ENCODE peak calls at places on chromosomes 4 and X, in ten cellular contexts. S is tibial artery, A is left ventricle myocardium inferior, H is heart left ventricle, Q is cardiac muscle cell, G is lower leg skin, N is A549, Y is uterus, I is AG10803, V is HL-60. R is an unnamed sample.

GRCh38 chr4:78669453-78669852 is 106.7 kb upstream of the BMP2K start:
- DNase-seq in G (no peak), Y (no peak), N (peak; percentile 17), V (no peak), S (no peak), I (no peak), H (no peak), Q (no peak), A (no peak), R (no peak)

GRCh38 chr4:17514865-17515264 is at the start of gene CLRN2:
- DNase-seq in V (no peak), N (no peak), Y (no peak), H (no peak), A (no peak), G (no peak), Q (no peak), S (no peak), I (no peak), R (no peak)

GRCh38 chr4:151950993-151951726 is 190.4 kb upstream of the GATB start:
- DNase-seq in Q (no peak), N (no peak), V (no peak), S (no peak), H (no peak), I (peak; percentile 3), Y (peak; percentile 26), G (no peak), A (no peak), R (no peak)

GRCh38 chr4:21512351-21512750 is 436.2 kb downstream of the KCNIP4 start:
- DNase-seq in A (no peak), S (no peak), N (peak; percentile 0), H (no peak), V (peak; percentile 3), Y (no peak), Q (peak; percentile 73), G (no peak), I (peak; percentile 12), R (no peak)

GRCh38 chr4:42655248-42655647 is 1.7 kb downstream of the ATP8A1 start:
- DNase-seq in Y (no peak), Q (no peak), N (no peak), H (no peak), G (no peak), V (no peak), S (no peak), A (no peak), I (no peak), R (no peak)

GRCh38 chrX:13029341-13029740 is 15.1 kb downstream of the FAM9C start:
- DNase-seq in S (peak; percentile 40), Y (peak; percentile 37), G (no peak), N (peak; percentile 44), H (peak; percentile 77), I (no peak), V (no peak), A (peak; percentile 59), Q (no peak), R (peak; percentile 33)

GRCh38 chr4:108193891-108194672 is 25.4 kb upstream of the LEF1 start:
- DNase-seq in G (no peak), N (no peak), Y (no peak), I (no peak), A (no peak), H (no peak), Q (no peak), V (no peak), S (no peak), R (no peak)

GRCh38 chr4:1683371-1683902 is 676 bp downstream of the FAM53A start:
- DNase-seq in H (no peak), G (peak; percentile 89), N (no peak), Y (peak; percentile 58), A (no peak), S (peak; percentile 50), I (peak; percentile 89), Q (peak; percentile 23), V (no peak), R (peak; percentile 41)

GRCh38 chr4:113784497-113785254 is 23.1 kb upstream of the CAMK2D start:
- DNase-seq in A (no peak), N (no peak), Y (no peak), S (no peak), I (peak; percentile 97), H (no peak), V (no peak), Q (no peak), G (no peak), R (no peak)

GRCh38 chr4:24322517-24322916 is 261.8 kb downstream of the DHX15 start:
- DNase-seq in V (no peak), I (peak; percentile 6), G (no peak), N (no peak), A (no peak), Y (no peak), H (no peak), S (no peak), Q (no peak), R (no peak)

GRCh38 chr4:17526695-17527477 is 11.9 kb downstream of the CLRN2 start:
- DNase-seq in V (no peak), Q (peak; percentile 31), G (no peak), I (no peak), H (peak; percentile 18), S (no peak), Y (no peak), A (no peak), N (no peak), R (no peak)

DNA sequence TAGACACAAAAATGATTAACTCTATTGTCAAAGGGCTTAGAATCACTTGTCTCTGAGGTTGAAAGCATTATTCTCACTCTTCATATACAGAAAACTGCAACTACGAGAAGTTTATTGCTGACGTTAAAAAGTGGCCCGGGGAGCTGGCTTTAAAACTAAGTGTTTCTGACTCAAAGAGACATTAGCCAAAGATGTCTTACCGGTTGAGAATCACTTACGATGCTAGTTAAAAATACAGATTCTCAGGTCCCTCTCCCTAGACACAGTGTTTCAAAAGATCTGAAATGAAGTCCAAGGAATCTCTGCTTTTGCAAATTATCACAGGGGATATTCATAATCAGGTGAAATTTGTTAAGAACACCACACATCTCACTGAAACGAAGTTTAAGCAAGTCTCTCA is 1.2 kb downstream of the GNPDA2 start:
- DNase-seq in V (no peak), N (no peak), G (no peak), S (no peak), I (peak; percentile 15), Q (no peak), Y (no peak), A (no peak), H (no peak), R (no peak)
- H3K4me3 ChIP-seq in V (peak overlapping the region; percentile 53), N (peak overlapping the region; percentile 79), G (no peak overlapping the region), S (peak overlapping the region; percentile 80), I (peak overlapping the region; percentile 83), Q (peak overlapping the region; percentile 48), Y (peak overlapping the region; percentile 94), A (peak overlapping the region; percentile 93), H (peak overlapping the region; percentile 79), R (no peak overlapping the region)

GRCh38 chr4:138910201-138910913 is 105.2 kb upstream of the NOCT start:
- DNase-seq in G (no peak), V (no peak), Q (no peak), N (peak; percentile 31), S (no peak), I (no peak), H (no peak), Y (no peak), A (no peak), R (no peak)

GRCh38 chr4:138909605-138910004 is 106.0 kb upstream of the NOCT start:
- DNase-seq in Q (no peak), S (no peak), Y (no peak), I (no peak), A (no peak), H (no peak), G (no peak), V (no peak), N (no peak), R (no peak)

GRCh38 chr4:138911903-138912713 is 103.5 kb upstream of the NOCT start:
- DNase-seq in V (no peak), A (no peak), G (no peak), Y (no peak), N (peak; percentile 23), H (no peak), S (no peak), I (no peak), Q (no peak), R (no peak)

GRCh38 chr4:138912714-138913340 is 102.8 kb upstream of the NOCT start:
- DNase-seq in Y (no peak), H (no peak), V (no peak), Q (no peak), A (no peak), N (no peak), G (no peak), I (no peak), S (no peak), R (no peak)

DNA sequence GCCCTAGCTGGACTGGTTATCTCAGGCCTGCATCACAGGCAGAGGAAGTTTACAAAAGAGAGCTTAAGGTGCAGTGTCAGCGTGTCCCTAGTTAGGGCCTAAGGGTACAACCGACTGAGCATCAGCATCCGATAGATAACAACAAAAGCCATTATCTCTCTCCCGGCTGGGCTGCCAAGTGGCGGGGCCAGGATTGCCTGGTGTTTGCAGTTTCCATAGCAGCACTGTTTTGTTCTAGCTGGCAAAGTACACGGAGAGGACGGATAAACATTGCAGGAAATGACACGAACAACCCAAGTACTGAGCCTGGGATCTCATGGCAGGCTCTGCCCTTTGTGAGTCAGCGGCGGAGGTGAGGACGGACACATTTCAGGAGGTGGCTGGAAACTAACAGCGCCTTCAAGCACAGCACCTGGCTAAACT is 104.7 kb upstream of the NOCT start:
- DNase-seq in Q (peak; percentile 46), Y (peak; percentile 63), H (peak; percentile 64), G (peak; percentile 92), I (peak; percentile 76), A (peak; percentile 80), V (no peak), S (peak; percentile 76), N (peak; percentile 57), R (peak; percentile 23)
- H3K4me3 ChIP-seq in Q (no peak overlapping the region), Y (no peak overlapping the region), H (no peak overlapping the region), G (no peak overlapping the region), I (no peak overlapping the region), A (peak overlapping the region; percentile 7), V (no peak overlapping the region), S (no peak overlapping the region), N (peak overlapping the region; percentile 27), R (no peak overlapping the region)

DNA sequence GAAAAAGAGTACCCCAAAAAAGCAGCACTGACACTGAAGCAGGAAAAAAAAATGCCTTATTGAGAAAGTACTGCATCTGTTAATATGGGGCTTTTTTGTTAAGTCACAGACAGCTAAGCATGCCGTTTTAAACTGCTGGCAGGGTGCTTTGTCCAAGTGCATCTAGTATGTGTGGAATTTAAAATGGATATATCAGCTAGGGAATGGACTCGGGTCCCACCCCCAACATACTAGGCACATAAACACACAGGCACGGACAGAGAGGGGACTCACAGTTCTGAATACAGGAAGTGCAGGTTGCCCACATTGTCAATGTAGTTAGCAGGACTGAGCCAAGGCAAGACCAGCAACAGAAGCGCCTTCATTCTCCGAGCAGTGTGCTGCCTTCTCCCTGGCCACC is 33.7 kb downstream of the LNX1 start:
- DNase-seq in I (peak; percentile 66), V (no peak), Y (no peak), G (no peak), H (no peak), S (no peak), N (no peak), Q (no peak), A (no peak), R (no peak)
- H3K4me3 ChIP-seq in I (peak overlapping the region; percentile 57), V (no peak overlapping the region), Y (no peak overlapping the region), G (no peak overlapping the region), H (no peak overlapping the region), S (no peak overlapping the region), N (no peak overlapping the region), Q (no peak overlapping the region), A (peak overlapping the region; percentile 4), R (no peak overlapping the region)

DNA sequence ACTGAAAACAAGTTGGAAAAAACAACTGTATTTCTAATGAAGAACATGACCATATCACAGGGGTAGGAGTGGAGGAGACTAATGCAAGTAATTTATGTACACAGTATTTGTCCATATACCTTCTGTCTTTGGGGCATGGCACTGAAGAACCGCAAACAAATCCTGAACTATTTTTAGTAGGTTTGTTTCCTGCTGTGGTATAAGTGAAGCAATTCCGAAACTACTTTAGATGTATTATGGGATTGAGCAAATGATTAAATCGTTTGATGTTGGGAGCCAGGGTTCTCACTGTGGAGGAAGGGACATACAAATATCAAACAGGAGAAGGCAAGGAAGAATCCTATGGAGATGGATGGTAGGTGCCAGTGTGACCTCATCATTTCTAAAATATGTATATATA is 18.9 kb upstream of the SH3KBP1 start:
- DNase-seq in Q (no peak), H (no peak), A (no peak), I (no peak), V (no peak), Y (no peak), S (no peak), G (no peak), N (no peak), R (no peak)
- H3K4me3 ChIP-seq in Q (no peak overlapping the region), H (no peak overlapping the region), A (no peak overlapping the region), I (no peak overlapping the region), V (no peak overlapping the region), Y (no peak overlapping the region), S (no peak overlapping the region), G (no peak overlapping the region), N (no peak overlapping the region), R (no peak overlapping the region)

R was measured in tibial nerve.